ENCODE peak calls at places on chromosomes 2 and 18, in four cellular contexts. One of them, this sample, is unnamed.

GRCh38 chr2:145680276-145680675 is 1160.4 kb upstream of the ZEB2 start:
- DNase-seq in uterus: no peak
- DNase-seq in neural progenitor cell: no peak
- DNase-seq in cardiac muscle cell: no peak
- DNase-seq in this sample: no peak

GRCh38 chr2:131493199-131494018 is 1.2 kb upstream of the MZT2A start:
- DNase-seq in neural progenitor cell: no peak
- DNase-seq in uterus: no peak
- DNase-seq in cardiac muscle cell: no peak
- DNase-seq in this sample: no peak

GRCh38 chr2:152175012-152175367 is 573 bp downstream of the STAM2 start:
- DNase-seq in neural progenitor cell: no peak
- DNase-seq in uterus: no peak
- DNase-seq in cardiac muscle cell: no peak
- DNase-seq in this sample: no peak

GRCh38 chr2:153163055-153163454 is 315.5 kb downstream of the RPRM start:
- DNase-seq in uterus: peak; percentile 19
- DNase-seq in cardiac muscle cell: peak; percentile 59
- DNase-seq in neural progenitor cell: peak; percentile 84
- DNase-seq in this sample: no peak

GRCh38 chr2:88671786-88672427 is 19.6 kb upstream of the RPIA start:
- DNase-seq in uterus: no peak
- DNase-seq in cardiac muscle cell: peak; percentile 54
- DNase-seq in neural progenitor cell: peak; percentile 38
- DNase-seq in this sample: no peak

GRCh38 chr2:208031608-208032019 is 6.3 kb upstream of the PLEKHM3 start:
- DNase-seq in uterus: no peak
- DNase-seq in neural progenitor cell: no peak
- DNase-seq in cardiac muscle cell: no peak
- DNase-seq in this sample: peak; percentile 67

GRCh38 chr2:206783718-206784117 is 18.3 kb downstream of the FASTKD2 start:
- DNase-seq in neural progenitor cell: peak; percentile 52
- DNase-seq in cardiac muscle cell: peak; percentile 23
- DNase-seq in uterus: no peak
- DNase-seq in this sample: no peak

GRCh38 chr2:27705851-27706622 is 42.3 kb downstream of the SLC4A1AP start:
- DNase-seq in cardiac muscle cell: no peak
- DNase-seq in neural progenitor cell: no peak
- DNase-seq in uterus: peak; percentile 83
- DNase-seq in this sample: no peak

GRCh38 chr2:7692657-7693161 is 775.5 kb downstream of the RNF144A start:
- DNase-seq in uterus: no peak
- DNase-seq in cardiac muscle cell: no peak
- DNase-seq in neural progenitor cell: no peak
- DNase-seq in this sample: no peak

GRCh38 chr2:152715854-152716428 is 1.3 kb downstream of the PRPF40A start:
- DNase-seq in uterus: no peak
- DNase-seq in cardiac muscle cell: peak; percentile 12
- DNase-seq in neural progenitor cell: peak; percentile 73
- DNase-seq in this sample: no peak

GRCh38 chr2:208304695-208305094 is 38.6 kb downstream of the PIKFYVE start:
- DNase-seq in uterus: no peak
- DNase-seq in cardiac muscle cell: no peak
- DNase-seq in neural progenitor cell: no peak
- DNase-seq in this sample: no peak

GRCh38 chr2:150274108-150274507 is 213.4 kb downstream of the RND3 start:
- DNase-seq in uterus: no peak
- DNase-seq in neural progenitor cell: no peak
- DNase-seq in cardiac muscle cell: no peak
- DNase-seq in this sample: no peak

GRCh38 chr18:61854578-61854977 is 38.2 kb downstream of the RNF152 start:
- DNase-seq in uterus: no peak
- DNase-seq in neural progenitor cell: no peak
- DNase-seq in cardiac muscle cell: no peak
- DNase-seq in this sample: no peak

GRCh38 chr2:33292981-33293586 is 183.4 kb upstream of the RASGRP3 start:
- DNase-seq in cardiac muscle cell: no peak
- DNase-seq in neural progenitor cell: no peak
- DNase-seq in uterus: no peak
- DNase-seq in this sample: no peak

GRCh38 chr2:183996825-183997823 is 601.2 kb upstream of the ZNF804A start:
- DNase-seq in cardiac muscle cell: peak; percentile 64
- DNase-seq in uterus: no peak
- DNase-seq in neural progenitor cell: no peak
- DNase-seq in this sample: no peak

GRCh38 chr2:190846746-190847145 is 33.9 kb upstream of the GLS start:
- DNase-seq in neural progenitor cell: no peak
- DNase-seq in cardiac muscle cell: no peak
- DNase-seq in uterus: no peak
- DNase-seq in this sample: no peak

GRCh38 chr2:108615480-108616090 is 81.3 kb downstream of the LIMS1 start:
- DNase-seq in neural progenitor cell: no peak
- DNase-seq in cardiac muscle cell: peak; percentile 61
- DNase-seq in uterus: no peak
- DNase-seq in this sample: no peak

GRCh38 chr2:51103205-51103604 is 71.3 kb upstream of the NRXN1 start:
- DNase-seq in uterus: no peak
- DNase-seq in cardiac muscle cell: peak; percentile 85
- DNase-seq in neural progenitor cell: peak; percentile 77
- DNase-seq in this sample: peak; percentile 57

GRCh38 chr2:129192117-129192516 is 787.3 kb upstream of the RAB6C start:
- DNase-seq in cardiac muscle cell: no peak
- DNase-seq in uterus: no peak
- DNase-seq in neural progenitor cell: no peak
- DNase-seq in this sample: no peak

GRCh38 chr2:65545818-65546217 is 113.4 kb upstream of the SPRED2 start:
- DNase-seq in cardiac muscle cell: no peak
- DNase-seq in uterus: no peak
- DNase-seq in neural progenitor cell: no peak
- DNase-seq in this sample: no peak

GRCh38 chr2:207248702-207249355 is 83.1 kb upstream of the KLF7 start:
- DNase-seq in cardiac muscle cell: no peak
- DNase-seq in neural progenitor cell: no peak
- DNase-seq in uterus: no peak
- DNase-seq in this sample: no peak

GRCh38 chr2:137168564-137168963 is 403.2 kb downstream of the THSD7B start:
- DNase-seq in uterus: no peak
- DNase-seq in cardiac muscle cell: no peak
- DNase-seq in neural progenitor cell: no peak
- DNase-seq in this sample: no peak

GRCh38 chr2:229633546-229633945 is 80.8 kb downstream of the DNER start:
- DNase-seq in uterus: no peak
- DNase-seq in cardiac muscle cell: no peak
- DNase-seq in neural progenitor cell: no peak
- DNase-seq in this sample: no peak

GRCh38 chr2:240184198-240184590 is 43.7 kb upstream of the OTOS start:
- DNase-seq in uterus: no peak
- DNase-seq in neural progenitor cell: no peak
- DNase-seq in cardiac muscle cell: no peak
- DNase-seq in this sample: peak; percentile 35

GRCh38 chr2:169073972-169074751 is 4.8 kb downstream of the DHRS9 start:
- DNase-seq in cardiac muscle cell: no peak
- DNase-seq in uterus: no peak
- DNase-seq in neural progenitor cell: no peak
- DNase-seq in this sample: no peak

GRCh38 chr2:26706616-26707473 is 14.3 kb downstream of the KCNK3 start:
- DNase-seq in neural progenitor cell: peak; percentile 62
- DNase-seq in cardiac muscle cell: peak; percentile 92
- DNase-seq in uterus: no peak
- DNase-seq in this sample: no peak

GRCh38 chr2:240903191-240904060 is 2.7 kb upstream of the CROCC2 start:
- DNase-seq in neural progenitor cell: no peak
- DNase-seq in cardiac muscle cell: no peak
- DNase-seq in uterus: no peak
- DNase-seq in this sample: no peak

GRCh38 chr2:15560404-15560987 is 638 bp downstream of the NBAS start:
- DNase-seq in uterus: no peak
- DNase-seq in cardiac muscle cell: peak; percentile 56
- DNase-seq in neural progenitor cell: peak; percentile 55
- DNase-seq in this sample: no peak

GRCh38 chr2:86584164-86584913 is 21.1 kb upstream of the CHMP3 start:
- DNase-seq in uterus: no peak
- DNase-seq in cardiac muscle cell: no peak
- DNase-seq in neural progenitor cell: no peak
- DNase-seq in this sample: no peak

GRCh38 chr2:18404141-18404540 is 156.3 kb downstream of the RDH14 start:
- DNase-seq in uterus: no peak
- DNase-seq in cardiac muscle cell: no peak
- DNase-seq in neural progenitor cell: no peak
- DNase-seq in this sample: no peak

GRCh38 chr2:66555076-66555475 is 120.2 kb downstream of the MEIS1 start:
- DNase-seq in uterus: no peak
- DNase-seq in cardiac muscle cell: no peak
- DNase-seq in neural progenitor cell: no peak
- DNase-seq in this sample: no peak

GRCh38 chr2:66550826-66551225 is 115.9 kb downstream of the MEIS1 start:
- DNase-seq in cardiac muscle cell: no peak
- DNase-seq in neural progenitor cell: no peak
- DNase-seq in uterus: no peak
- DNase-seq in this sample: no peak

GRCh38 chr2:66553370-66553769 is 118.4 kb downstream of the MEIS1 start:
- DNase-seq in neural progenitor cell: no peak
- DNase-seq in uterus: peak; percentile 61
- DNase-seq in cardiac muscle cell: peak; percentile 58
- DNase-seq in this sample: peak; percentile 69

GRCh38 chr2:66559672-66560071 is 124.7 kb downstream of the MEIS1 start:
- DNase-seq in neural progenitor cell: no peak
- DNase-seq in cardiac muscle cell: no peak
- DNase-seq in uterus: no peak
- DNase-seq in this sample: no peak

GRCh38 chr2:66555511-66556324 is 120.8 kb downstream of the MEIS1 start:
- DNase-seq in cardiac muscle cell: no peak
- DNase-seq in uterus: peak; percentile 28
- DNase-seq in neural progenitor cell: no peak
- DNase-seq in this sample: no peak
- H3K4me3 ChIP-seq in cardiac muscle cell: no peak overlapping the region
- H3K4me3 ChIP-seq in uterus: peak overlapping the region; percentile 26
- H3K4me3 ChIP-seq in neural progenitor cell: no peak overlapping the region
- H3K4me3 ChIP-seq in this sample: peak overlapping the region; percentile 17

DNA sequence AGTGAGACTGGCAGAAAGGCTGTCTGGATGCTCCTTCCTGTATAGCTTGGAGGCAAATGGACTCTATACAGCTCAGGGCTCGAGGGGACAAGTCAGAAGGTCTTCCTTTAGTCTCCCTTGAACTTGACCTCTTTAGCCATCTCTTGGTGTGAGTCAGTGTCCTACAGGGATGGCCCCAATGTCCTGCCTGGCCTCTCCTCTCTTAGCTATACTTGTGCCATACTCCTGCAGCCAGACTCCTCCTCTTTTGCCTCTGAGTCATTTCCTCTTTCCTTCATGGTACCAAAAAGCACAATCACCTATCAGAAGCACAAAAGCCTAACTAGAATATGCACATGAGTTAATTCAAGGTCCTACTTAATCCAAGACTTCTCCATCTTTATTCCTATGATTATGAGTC is 112.7 kb downstream of the XRCC5 start:
- DNase-seq in uterus: no peak
- DNase-seq in neural progenitor cell: no peak
- DNase-seq in cardiac muscle cell: no peak
- DNase-seq in this sample: no peak
- H3K4me1 ChIP-seq in uterus: no peaks in the 10 kb centered on the region
- H3K4me1 ChIP-seq in neural progenitor cell: no peaks in the 10 kb centered on the region
- H3K4me1 ChIP-seq in cardiac muscle cell: no peaks in the 10 kb centered on the region
- H3K4me1 ChIP-seq in this sample: peaks cover 9% of the 10 kb centered on the region

DNA sequence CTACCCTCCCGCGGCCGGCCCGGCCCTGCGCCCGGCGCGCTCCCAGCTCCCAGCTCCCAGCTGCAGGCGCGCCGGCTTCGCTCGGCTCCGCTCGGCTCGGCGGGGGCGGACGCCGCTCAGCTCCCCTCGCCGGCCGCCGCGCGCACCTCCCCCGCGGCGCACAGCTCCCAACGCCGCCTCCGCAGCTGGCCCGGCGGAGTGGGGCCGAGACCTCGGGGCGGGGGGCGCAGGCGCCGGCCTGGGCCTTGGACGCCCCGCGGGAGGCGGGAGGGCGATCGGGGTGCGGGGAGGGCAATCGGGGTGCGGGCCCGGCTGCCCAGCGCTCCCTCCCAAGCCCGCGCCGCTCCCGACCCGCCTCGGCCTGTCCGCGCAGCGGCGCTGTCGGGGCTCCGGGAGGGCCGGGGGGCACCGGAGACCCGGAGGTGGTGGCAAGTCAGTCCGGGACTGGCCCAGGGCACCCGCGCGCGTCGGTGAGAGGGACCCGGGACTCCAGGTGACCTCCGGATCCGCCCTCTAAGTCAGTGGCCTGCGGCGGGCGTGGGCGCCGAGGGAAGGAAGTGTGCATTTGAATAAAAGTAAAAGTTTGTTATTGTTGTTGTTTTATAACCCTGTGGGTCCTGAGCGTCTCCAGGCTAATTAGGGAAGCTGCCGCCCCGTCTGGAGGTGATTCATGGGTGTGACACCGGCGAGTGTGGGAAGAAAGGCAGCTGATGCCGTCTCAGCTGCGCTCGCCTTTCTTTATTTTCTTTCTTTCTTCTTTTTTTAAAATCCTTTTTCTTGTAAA is at the start of gene CRACDL:
- DNase-seq in cardiac muscle cell: peak; percentile 73
- DNase-seq in uterus: no peak
- DNase-seq in neural progenitor cell: peak; percentile 83
- DNase-seq in this sample: peak; percentile 74
- TF ChIP-seq CTCF in cardiac muscle cell: no peak
- TF ChIP-seq CTCF in uterus: no peak
- TF ChIP-seq CTCF in neural progenitor cell: peak; percentile 35
- TF ChIP-seq CTCF in this sample: no peak

DNA sequence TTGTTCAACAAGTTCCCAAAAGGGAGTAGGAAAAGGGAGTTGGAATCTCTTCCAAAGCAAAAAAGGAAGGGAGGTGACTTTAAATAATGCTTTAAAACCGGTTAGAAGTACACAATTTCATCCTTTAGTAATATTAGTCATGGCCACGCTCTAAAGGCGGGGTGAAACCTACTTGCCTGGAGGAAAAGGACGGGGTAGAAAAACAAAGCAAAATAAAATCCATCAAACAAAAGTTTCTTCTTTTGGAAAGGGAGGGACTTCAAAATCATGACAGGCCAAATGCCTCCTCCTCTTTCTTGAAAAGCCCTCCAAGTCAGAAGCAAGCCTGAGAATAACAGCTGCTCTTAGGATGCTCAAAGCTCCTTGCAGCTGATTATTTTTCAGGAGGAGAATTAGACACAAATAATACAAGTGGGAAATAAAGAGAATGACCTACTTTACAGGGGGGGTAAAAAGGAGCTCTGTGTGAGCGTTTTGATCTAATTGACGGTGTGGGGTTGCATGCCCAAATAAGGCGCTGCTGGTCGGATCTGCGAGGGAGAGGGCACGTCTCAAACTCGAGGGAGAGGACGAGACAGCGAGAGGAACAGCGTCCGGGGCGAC is 1.8 kb upstream of the NPAS2 start:
- DNase-seq in neural progenitor cell: no peak
- DNase-seq in uterus: peak; percentile 49
- DNase-seq in cardiac muscle cell: no peak
- DNase-seq in this sample: no peak
- H3K4me3 ChIP-seq in neural progenitor cell: peak overlapping the region; percentile 63
- H3K4me3 ChIP-seq in uterus: peak overlapping the region; percentile 84
- H3K4me3 ChIP-seq in cardiac muscle cell: peak overlapping the region; percentile 70
- H3K4me3 ChIP-seq in this sample: peak overlapping the region; percentile 57

This sample was measured in upper lobe of right lung.